ENCODE peak calls at places on chromosomes 3 and 15, in ten cellular contexts. One of them, this sample, is unnamed.
A peak's percentile ranks its signal among the peaks of the same experiment; 100 is the strongest.

GRCh38 chr3:100953103-100953502 is 40.1 kb downstream of the ABI3BP start:
- DNase-seq in hippocampal formation: no peak
- DNase-seq in mesothelial cell of epicardium: no peak
- DNase-seq in SW 1271: no peak
- DNase-seq in H4: no peak
- DNase-seq in ureter: no peak
- DNase-seq in MCF 10A: no peak
- DNase-seq in psoas muscle: no peak
- DNase-seq in mammary epithelial cell: no peak
- DNase-seq in T-helper 9 cell: no peak
- DNase-seq in this sample: no peak

GRCh38 chr3:157805553-157805952 is 300.7 kb downstream of the SHOX2 start:
- DNase-seq in hippocampal formation: no peak
- DNase-seq in mesothelial cell of epicardium: no peak
- DNase-seq in SW 1271: no peak
- DNase-seq in H4: no peak
- DNase-seq in ureter: no peak
- DNase-seq in MCF 10A: no peak
- DNase-seq in psoas muscle: no peak
- DNase-seq in mammary epithelial cell: no peak
- DNase-seq in T-helper 9 cell: no peak
- DNase-seq in this sample: no peak

GRCh38 chr3:183291511-183292031 is 38.5 kb downstream of the B3GNT5 start:
- DNase-seq in hippocampal formation: no peak
- DNase-seq in mesothelial cell of epicardium: no peak
- DNase-seq in SW 1271: no peak
- DNase-seq in H4: no peak
- DNase-seq in ureter: no peak
- DNase-seq in MCF 10A: peak; percentile 66
- DNase-seq in psoas muscle: no peak
- DNase-seq in mammary epithelial cell: peak; percentile 83
- DNase-seq in T-helper 9 cell: no peak
- DNase-seq in this sample: no peak

GRCh38 chr15:74228723-74229081 is 7.4 kb upstream of the CCDC33 start:
- DNase-seq in hippocampal formation: no peak
- DNase-seq in mesothelial cell of epicardium: no peak
- DNase-seq in SW 1271: no peak
- DNase-seq in H4: no peak
- DNase-seq in ureter: no peak
- DNase-seq in MCF 10A: no peak
- DNase-seq in psoas muscle: no peak
- DNase-seq in mammary epithelial cell: no peak
- DNase-seq in T-helper 9 cell: no peak
- DNase-seq in this sample: no peak

GRCh38 chr3:98918586-98918985 is 17.1 kb upstream of the DCBLD2 start:
- DNase-seq in hippocampal formation: no peak
- DNase-seq in mesothelial cell of epicardium: no peak
- DNase-seq in SW 1271: no peak
- DNase-seq in H4: no peak
- DNase-seq in ureter: no peak
- DNase-seq in MCF 10A: no peak
- DNase-seq in psoas muscle: no peak
- DNase-seq in mammary epithelial cell: no peak
- DNase-seq in T-helper 9 cell: no peak
- DNase-seq in this sample: no peak

GRCh38 chr3:13513913-13514517 is 33.9 kb downstream of the HDAC11 start:
- DNase-seq in hippocampal formation: no peak
- DNase-seq in mesothelial cell of epicardium: no peak
- DNase-seq in SW 1271: no peak
- DNase-seq in H4: no peak
- DNase-seq in ureter: no peak
- DNase-seq in MCF 10A: no peak
- DNase-seq in psoas muscle: no peak
- DNase-seq in mammary epithelial cell: no peak
- DNase-seq in T-helper 9 cell: no peak
- DNase-seq in this sample: no peak

GRCh38 chr3:102200126-102200525 is 234.7 kb upstream of the ZPLD1 start:
- DNase-seq in hippocampal formation: no peak
- DNase-seq in mesothelial cell of epicardium: no peak
- DNase-seq in SW 1271: no peak
- DNase-seq in H4: no peak
- DNase-seq in ureter: no peak
- DNase-seq in MCF 10A: no peak
- DNase-seq in psoas muscle: no peak
- DNase-seq in mammary epithelial cell: peak; percentile 62
- DNase-seq in T-helper 9 cell: no peak
- DNase-seq in this sample: no peak

GRCh38 chr3:8776406-8776805 is 7.0 kb upstream of the OXTR start:
- DNase-seq in hippocampal formation: no peak
- DNase-seq in mesothelial cell of epicardium: no peak
- DNase-seq in SW 1271: no peak
- DNase-seq in H4: no peak
- DNase-seq in ureter: no peak
- DNase-seq in MCF 10A: no peak
- DNase-seq in psoas muscle: no peak
- DNase-seq in mammary epithelial cell: peak; percentile 86
- DNase-seq in T-helper 9 cell: no peak
- DNase-seq in this sample: no peak

GRCh38 chr3:182212479-182213076 is 500.9 kb downstream of the SOX2 start:
- DNase-seq in hippocampal formation: no peak
- DNase-seq in mesothelial cell of epicardium: no peak
- DNase-seq in SW 1271: peak; percentile 85
- DNase-seq in H4: peak; percentile 96
- DNase-seq in ureter: no peak
- DNase-seq in MCF 10A: peak; percentile 99
- DNase-seq in psoas muscle: peak; percentile 17
- DNase-seq in mammary epithelial cell: peak; percentile 98
- DNase-seq in T-helper 9 cell: no peak
- DNase-seq in this sample: no peak